ENCODE peak calls at places on chromosomes 16 and 17, in seven cellular contexts. N, W, H, R, I, T and G are unnamed samples.

GRCh38 chr16:89330177-89330856 is 112.8 kb downstream of the ZNF778 start:
- DNase-seq in I (no peak), T (peak), H (peak), R (no peak), W (peak), N (peak), G (peak)

GRCh38 chr16:80718480-80719220 is 85.7 kb downstream of the CDYL2 start:
- DNase-seq in R (no peak), H (peak), T (peak), I (no peak), W (no peak), N (peak), G (peak)

GRCh38 chr17:32021618-32021955 is 14.4 kb downstream of the LRRC37B start:
- DNase-seq in R (no peak), I (no peak), W (no peak), N (no peak), T (no peak), H (no peak), G (no peak)

GRCh38 chr16:59865071-59865671 is 1131.1 kb upstream of the GOT2 start:
- DNase-seq in W (no peak), T (no peak), R (no peak), H (no peak), N (no peak), I (no peak), G (no peak)

GRCh38 chr17:61805399-61805798 is 57.9 kb downstream of the BRIP1 start:
- DNase-seq in R (no peak), N (no peak), H (no peak), W (no peak), T (no peak), I (no peak), G (peak)

GRCh38 chr17:69117855-69118758 is 23.6 kb downstream of the ABCA6 start:
- DNase-seq in H (no peak), R (no peak), I (no peak), T (no peak), N (no peak), W (no peak), G (no peak)

GRCh38 chr17:77471984-77472836 is 331.4 kb downstream of the SEC14L1 start:
- DNase-seq in T (peak), W (no peak), H (peak), I (peak), R (no peak), N (peak), G (no peak)

GRCh38 chr16:72162105-72162680 is 9.8 kb downstream of the PMFBP1 start:
- DNase-seq in W (no peak), I (no peak), T (no peak), N (no peak), H (no peak), R (no peak), G (no peak)

GRCh38 chr17:68161644-68162428 is 86.0 kb upstream of the AMZ2 start:
- DNase-seq in I (no peak), W (no peak), T (no peak), R (no peak), N (no peak), H (no peak), G (no peak)

GRCh38 chr16:11203111-11203623 is 52.8 kb downstream of the SOCS1 start:
- DNase-seq in T (no peak), H (no peak), N (no peak), R (no peak), W (no peak), I (no peak), G (no peak)

GRCh38 chr16:1338119-1338730 is 4.8 kb downstream of the BAIAP3 start:
- DNase-seq in R (no peak), N (peak), I (no peak), H (peak), W (peak), T (peak), G (no peak)

GRCh38 chr16:11233727-11234376 is 22.2 kb downstream of the SOCS1 start:
- DNase-seq in W (no peak), T (no peak), N (no peak), H (no peak), I (no peak), R (no peak), G (no peak)

GRCh38 chr17:43418441-43419374 is 19.9 kb downstream of the ARL4D start:
- DNase-seq in R (peak), N (peak), I (peak), H (no peak), W (peak), T (no peak), G (peak)

GRCh38 chr17:56045907-56046306 is 107.4 kb upstream of the ANKFN1 start:
- DNase-seq in N (no peak), R (no peak), T (no peak), H (no peak), W (no peak), I (no peak), G (no peak)

GRCh38 chr16:29784901-29785500 is 5.5 kb upstream of the KIF22 start:
- DNase-seq in R (peak), N (peak), W (no peak), T (peak), I (peak), H (peak), G (no peak)

GRCh38 chr16:28210979-28211505 is 723 bp downstream of the XPO6 start:
- DNase-seq in T (peak), I (peak), W (peak), N (peak), H (peak), R (peak), G (peak)

GRCh38 chr17:80032614-80033171 is 3.0 kb downstream of the TBC1D16 start:
- DNase-seq in I (no peak), H (no peak), T (no peak), N (no peak), W (no peak), R (no peak), G (no peak)

GRCh38 chr17:43966276-43966675 is 12.5 kb upstream of the PYY start:
- DNase-seq in H (no peak), R (no peak), T (no peak), I (no peak), N (no peak), W (no peak), G (no peak)

GRCh38 chr17:69326302-69327059 is 452 bp downstream of the ABCA5 start:
- DNase-seq in W (no peak), H (no peak), N (peak), T (peak), R (no peak), I (no peak), G (no peak)

GRCh38 chr17:74430706-74431567 is 951 bp upstream of the GPRC5C start:
- DNase-seq in N (peak), I (peak), H (peak), R (peak), T (peak), W (peak), G (peak)

DNA sequence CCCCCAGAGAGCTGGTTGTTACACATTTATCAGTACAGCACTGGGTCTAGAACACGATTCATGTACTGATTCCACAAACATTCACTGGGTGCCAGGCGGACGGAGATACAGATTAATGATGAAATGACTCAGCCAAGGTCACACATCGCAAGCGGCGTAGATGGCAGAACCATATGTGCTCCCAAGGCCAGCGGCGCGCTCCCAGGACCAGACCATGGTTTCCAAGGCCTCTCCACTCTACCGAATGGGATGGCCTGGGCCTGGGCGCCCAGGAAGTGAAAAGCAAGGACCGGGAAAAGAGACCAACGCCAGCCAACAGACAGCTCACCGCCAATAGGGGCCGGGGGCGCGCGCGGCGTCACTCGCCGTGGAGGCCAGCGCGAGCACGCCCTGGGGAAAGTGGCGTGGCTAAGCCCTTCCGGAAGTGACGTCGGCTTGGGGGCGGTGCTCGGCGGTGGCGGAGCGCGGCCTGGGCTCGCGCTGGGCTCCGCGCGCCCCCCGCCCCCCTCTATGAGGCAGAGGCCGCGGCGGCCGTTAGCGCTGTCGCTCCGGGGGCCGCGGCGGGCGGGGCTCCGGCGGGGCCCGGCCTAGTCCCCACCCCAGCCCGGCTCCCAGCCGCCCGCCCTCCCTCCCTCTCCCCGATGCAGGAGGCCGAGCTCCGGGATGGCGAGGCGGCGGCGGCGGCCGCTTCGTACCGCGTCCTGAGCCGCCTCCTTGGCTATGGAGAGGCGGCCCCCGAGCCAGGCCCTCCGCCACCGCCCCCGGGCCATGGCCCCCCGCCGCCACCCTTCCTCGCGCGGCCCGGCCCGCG is at the start of gene SOCS7:
- DNase-seq in T (peak), R (peak), I (peak), N (peak), H (peak), W (peak), G (peak)
- TF ChIP-seq POLR2A in T (no peak), R (no peak), I (peak), N (peak), H (peak), W (peak), G (peak)

GRCh38 chr17:1229354-1229890 is 40.8 kb upstream of the BHLHA9 start:
- DNase-seq in R (peak), W (peak), T (peak), I (peak), H (peak), N (peak), G (no peak)
- TF ChIP-seq POLR2A in R (no peak), W (peak), T (no peak), I (no peak), H (no peak), N (peak), G (no peak)

GRCh38 chr16:84957192-84957591 is 54.1 kb downstream of the ZDHHC7 start:
- DNase-seq in N (no peak), I (no peak), R (no peak), W (no peak), H (no peak), T (no peak), G (no peak)

GRCh38 chr16:84959045-84959576 is 52.2 kb downstream of the ZDHHC7 start:
- DNase-seq in N (no peak), H (no peak), W (peak), I (no peak), T (no peak), R (no peak), G (no peak)

GRCh38 chr16:84960942-84961341 is 50.4 kb downstream of the ZDHHC7 start:
- DNase-seq in R (no peak), I (no peak), W (no peak), N (no peak), T (no peak), H (no peak), G (no peak)

GRCh38 chr16:84957792-84958191 is 53.5 kb downstream of the ZDHHC7 start:
- DNase-seq in W (no peak), N (no peak), I (no peak), T (no peak), H (no peak), R (no peak), G (no peak)

DNA sequence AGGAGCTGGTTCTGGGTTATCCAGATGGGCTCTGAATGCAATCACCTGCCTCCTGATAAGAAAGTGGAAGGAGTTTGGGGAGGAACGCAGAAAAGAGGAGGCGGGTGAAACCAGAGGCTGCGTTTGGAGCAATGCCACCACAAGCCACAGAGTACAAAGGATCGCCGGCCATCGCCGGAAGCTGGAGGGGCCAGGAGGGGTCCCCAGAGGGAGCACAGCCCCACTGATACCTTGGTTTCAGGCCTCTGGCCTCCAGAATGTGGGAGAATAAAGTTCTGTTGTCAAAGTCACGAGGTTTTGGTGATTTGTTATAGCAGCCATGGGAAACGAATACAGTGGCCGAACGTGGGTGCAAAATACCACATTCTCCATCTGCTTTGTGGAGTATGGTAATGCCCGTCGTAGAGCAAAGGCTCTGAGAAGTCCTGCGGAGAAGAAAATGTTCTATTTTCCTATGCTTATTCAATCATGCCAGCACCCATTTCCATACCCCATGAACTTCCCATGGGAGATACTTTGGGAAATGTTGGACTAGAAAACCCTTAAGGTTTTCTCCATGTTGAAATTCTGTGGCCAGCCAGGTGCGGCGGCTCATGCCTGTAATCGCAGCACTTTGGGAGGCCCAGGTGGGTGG is 51.4 kb downstream of the ZDHHC7 start:
- DNase-seq in W (no peak), H (no peak), N (no peak), I (no peak), R (no peak), T (peak), G (no peak)
- TF ChIP-seq POLR2A in W (no peak), H (no peak), N (no peak), I (no peak), R (no peak), T (no peak), G (no peak)

GRCh38 chr17:75778861-75779249 is 5.8 kb upstream of the UNK start:
- DNase-seq in H (no peak), W (peak), R (no peak), N (no peak), T (peak), I (no peak), G (no peak)

GRCh38 chr17:75779250-75779986 is 5.2 kb upstream of the UNK start:
- DNase-seq in R (peak), H (peak), W (peak), I (peak), T (peak), N (peak), G (peak)

GRCh38 chr17:75783069-75783783 is 1.4 kb upstream of the UNK start:
- DNase-seq in R (no peak), T (no peak), I (no peak), H (no peak), W (no peak), N (no peak), G (no peak)

GRCh38 chr17:75777243-75777922 is 7.2 kb upstream of the UNK start:
- DNase-seq in I (no peak), H (no peak), R (peak), W (no peak), T (no peak), N (no peak), G (no peak)

DNA sequence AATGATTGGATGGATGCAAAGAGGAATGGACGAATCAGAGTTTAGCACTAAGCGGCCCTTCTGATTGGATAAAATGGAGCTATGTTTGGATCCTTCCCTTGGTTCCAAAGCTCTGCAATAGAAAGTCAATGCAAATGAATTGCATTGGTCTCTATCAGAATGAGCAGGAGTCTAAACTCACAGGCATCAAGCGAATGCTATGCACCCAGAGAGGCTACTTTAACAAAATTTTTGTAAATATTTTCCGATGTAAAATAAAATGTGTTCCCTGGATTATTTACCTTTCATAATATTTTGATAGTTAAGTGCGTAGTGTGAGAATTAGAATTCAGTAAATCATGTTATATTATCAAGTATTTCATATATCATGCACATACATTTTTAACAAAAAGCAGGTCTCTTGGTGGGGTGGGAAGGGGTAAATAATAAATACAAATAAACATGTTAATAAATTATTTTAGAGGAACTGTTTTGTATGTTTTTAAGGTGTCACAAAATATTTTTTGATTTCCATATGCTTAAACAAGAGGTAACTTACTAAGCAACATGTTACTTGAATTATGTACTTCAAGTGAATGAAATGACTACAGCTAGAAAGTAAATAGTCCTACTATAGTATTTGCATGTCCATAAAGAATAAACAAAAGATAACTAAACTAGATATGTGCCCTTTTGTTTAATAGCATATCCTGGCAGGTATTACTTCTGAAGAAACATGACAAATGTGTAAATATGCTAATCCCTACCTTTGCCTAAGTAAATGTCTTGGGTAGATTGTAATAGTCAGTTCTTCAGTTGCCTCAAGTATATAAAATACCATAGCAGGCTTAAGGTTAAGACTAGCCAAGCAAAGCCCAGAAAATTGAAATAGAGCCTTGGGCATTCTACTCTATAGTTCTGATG is 4.4 kb upstream of the UNK start:
- DNase-seq in N (no peak), I (no peak), T (no peak), H (no peak), R (no peak), W (no peak), G (no peak)
- TF ChIP-seq POLR2A in N (no peak), I (no peak), T (no peak), H (no peak), R (no peak), W (no peak), G (no peak)

GRCh38 chr17:58219789-58220183 is 731 bp upstream of the MKS1 start:
- DNase-seq in H (no peak), N (peak), W (no peak), I (no peak), R (no peak), T (no peak), G (no peak)

GRCh38 chr17:58224315-58224714 is 5.3 kb upstream of the MKS1 start:
- DNase-seq in I (no peak), H (no peak), W (peak), N (no peak), T (no peak), R (no peak), G (peak)

GRCh38 chr17:58215685-58216084 is 3.4 kb downstream of the MKS1 start:
- DNase-seq in N (no peak), H (no peak), R (no peak), W (no peak), I (no peak), T (no peak), G (no peak)

GRCh38 chr17:58219007-58219788 is at the start of gene MKS1:
- DNase-seq in I (peak), W (peak), N (peak), H (peak), T (peak), R (peak), G (peak)
- TF ChIP-seq POLR2A in I (peak), W (peak), N (peak), H (peak), T (no peak), R (no peak), G (peak)

DNA sequence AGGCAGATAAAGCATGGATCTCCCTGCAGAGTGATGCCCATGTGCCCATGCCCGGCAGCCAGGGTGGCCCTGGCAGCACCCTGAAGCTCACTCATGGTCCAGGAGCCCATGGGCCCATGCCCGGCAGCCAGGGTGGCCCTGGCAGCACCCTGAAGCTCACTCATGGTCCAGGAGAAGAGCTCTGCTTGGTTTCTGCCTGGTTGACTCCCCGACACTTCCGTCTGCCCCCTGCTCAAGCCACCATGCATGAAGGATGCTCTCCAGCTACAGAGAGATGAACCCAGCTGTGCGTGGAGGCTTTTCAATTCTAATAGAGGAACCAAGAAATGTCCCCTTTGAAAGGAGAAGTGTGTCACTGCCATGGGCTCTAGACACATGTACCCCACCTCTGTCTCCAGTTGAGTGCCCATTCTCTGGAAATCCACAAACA is 8.7 kb downstream of the CCL17 start:
- DNase-seq in R (no peak), H (no peak), W (no peak), N (no peak), T (no peak), I (no peak), G (no peak)
- TF ChIP-seq POLR2A in R (no peak), H (no peak), W (no peak), N (no peak), T (no peak), I (no peak), G (no peak)